ENCODE peak calls at places on chromosomes 1 and 21, in eight cellular contexts. P, T, Z, X, N, O, H and K are unnamed samples.

GRCh38 chr1:11746092-11746491 is 10.2 kb downstream of the AGTRAP start:
- DNase-seq in T (no peak), O (no peak), X (peak), N (no peak), Z (no peak), H (no peak), P (no peak), K (no peak)

GRCh38 chr1:212753766-212754165 is 37.8 kb downstream of the NSL1 start:
- DNase-seq in N (no peak), Z (no peak), O (no peak), T (no peak), X (no peak), H (no peak), P (no peak), K (no peak)

GRCh38 chr1:117467336-117467735 is 100.1 kb downstream of the MAN1A2 start:
- DNase-seq in N (no peak), O (no peak), Z (no peak), P (no peak), T (no peak), X (no peak), H (no peak), K (no peak)

GRCh38 chr21:45319461-45320211 is 31.9 kb upstream of the POFUT2 start:
- DNase-seq in O (no peak), X (peak), T (no peak), N (no peak), P (no peak), H (peak), Z (no peak), K (no peak)

GRCh38 chr1:214514032-214514818 is 37.2 kb downstream of the PTPN14 start:
- DNase-seq in O (peak), P (no peak), N (no peak), T (peak), Z (no peak), X (no peak), H (no peak), K (no peak)

GRCh38 chr1:157081717-157082116 is 17.9 kb downstream of the ETV3L start:
- DNase-seq in P (no peak), X (no peak), Z (no peak), N (no peak), T (no peak), O (no peak), H (no peak), K (no peak)

GRCh38 chr1:55604749-55605148 is 389.6 kb upstream of the USP24 start:
- DNase-seq in T (no peak), P (no peak), N (no peak), O (no peak), X (no peak), Z (no peak), H (no peak), K (no peak)

GRCh38 chr21:45620201-45620600 is 23.3 kb upstream of the PCBP3 start:
- DNase-seq in N (no peak), X (no peak), P (no peak), O (no peak), H (no peak), T (no peak), Z (no peak), K (peak)

GRCh38 chr1:184792450-184792969 is 37.9 kb upstream of the EDEM3 start:
- DNase-seq in Z (no peak), T (no peak), X (peak), P (peak), H (peak), O (peak), N (no peak), K (no peak)

GRCh38 chr1:175512637-175513412 is 230.6 kb downstream of the TNR start:
- DNase-seq in Z (no peak), P (no peak), T (no peak), H (no peak), O (no peak), X (no peak), N (no peak), K (no peak)

GRCh38 chr1:163877016-163877415 is 555.3 kb downstream of the NUF2 start:
- DNase-seq in T (no peak), O (no peak), H (no peak), N (no peak), X (peak), Z (no peak), P (no peak), K (no peak)

GRCh38 chr1:65527672-65528071 is 107.2 kb downstream of the LEPR start:
- DNase-seq in N (no peak), O (no peak), Z (no peak), P (no peak), T (peak), H (no peak), X (peak), K (no peak)

GRCh38 chr1:8970870-8971337 is 25.2 kb downstream of the CA6 start:
- DNase-seq in N (no peak), O (no peak), P (no peak), T (no peak), H (peak), X (no peak), Z (no peak), K (no peak)

GRCh38 chr1:228416217-228416971 is at the start of gene TRIM17:
- DNase-seq in O (no peak), P (no peak), X (no peak), H (no peak), N (peak), T (peak), Z (no peak), K (peak)

GRCh38 chr1:159992161-159992560 is 38.1 kb upstream of the SLAMF9 start:
- DNase-seq in Z (no peak), T (peak), X (no peak), P (no peak), H (no peak), N (no peak), O (no peak), K (no peak)

GRCh38 chr1:119253366-119253765 is 112.9 kb upstream of the WARS2 start:
- DNase-seq in T (no peak), X (no peak), O (no peak), Z (no peak), H (no peak), P (no peak), N (no peak), K (no peak)

GRCh38 chr1:203444077-203444683 is 31.4 kb upstream of the PRELP start:
- DNase-seq in P (no peak), N (no peak), H (no peak), Z (no peak), T (no peak), X (no peak), O (no peak), K (no peak)

GRCh38 chr1:206963119-206963712 is 7.0 kb downstream of the FCAMR start:
- DNase-seq in H (no peak), O (no peak), Z (no peak), X (peak), T (no peak), P (no peak), N (no peak), K (no peak)

GRCh38 chr1:91697322-91698260 is 188.4 kb downstream of the TGFBR3 start:
- DNase-seq in Z (no peak), T (no peak), H (no peak), X (no peak), N (no peak), P (no peak), O (no peak), K (no peak)

GRCh38 chr1:148372731-148373130 is 110.4 kb downstream of the PPIAL4G start:
- DNase-seq in Z (no peak), H (peak), X (peak), O (no peak), P (no peak), T (no peak), N (no peak), K (no peak)